ENCODE peak calls at places on chromosomes 7 and 10, in six cellular contexts. E is fibroblast of pulmonary artery; P is stimulated activated CD4-positive, alpha-beta T cell treated with anti-CD3 and anti-CD28 coated beads, Interleukin-2, amount 100 ng/mL, for 48 hours; O is mesothelial cell of epicardium; B is hepatocyte; F is CD4-positive, alpha-beta T cell. X is an unnamed sample.

GRCh38 chr7:131627589-131628212 is 71.3 kb upstream of the PODXL start:
- DNase-seq in E (no peak), P (no peak), O (no peak), B (no peak), F (no peak), X (no peak)

GRCh38 chr7:90621892-90622182 is 25.7 kb downstream of the CDK14 start:
- DNase-seq in E (no peak), P (no peak), O (no peak), B (no peak), F (no peak), X (no peak)

GRCh38 chr10:43622022-43622421 is 15.8 kb downstream of the ZNF485 start:
- DNase-seq in E (no peak), P (no peak), O (no peak), B (no peak), F (no peak), X (no peak)

GRCh38 chr7:28516390-28517145 is 104.2 kb downstream of the CREB5 start:
- DNase-seq in E (no peak), P (no peak), O (no peak), B (no peak), F (no peak), X (no peak)

GRCh38 chr10:103661198-103661950 is 167.9 kb downstream of the NEURL1 start:
- DNase-seq in E (peak), P (peak), O (no peak), B (peak), F (peak), X (peak)

GRCh38 chr7:157021893-157022680 is 11.6 kb upstream of the MNX1 start:
- DNase-seq in E (no peak), P (no peak), O (no peak), B (no peak), F (no peak), X (no peak)

GRCh38 chr7:77529279-77529678 is 7.8 kb upstream of the PTPN12 start:
- DNase-seq in E (no peak), P (no peak), O (no peak), B (no peak), F (no peak), X (no peak)

GRCh38 chr7:66735850-66736249 is 4.7 kb upstream of the RABGEF1 start:
- DNase-seq in E (no peak), P (no peak), O (no peak), B (no peak), F (no peak), X (no peak)

GRCh38 chr10:101919026-101919784 is 75.6 kb upstream of the KCNIP2 start:
- DNase-seq in E (no peak), P (no peak), O (no peak), B (no peak), F (no peak), X (no peak)

GRCh38 chr7:151705744-151706567 is 171.0 kb downstream of the PRKAG2 start:
- DNase-seq in E (peak), P (no peak), O (no peak), B (peak), F (peak), X (no peak)

GRCh38 chr7:30705008-30705407 is 22.8 kb upstream of the CRHR2 start:
- DNase-seq in E (no peak), P (no peak), O (no peak), B (no peak), F (no peak), X (no peak)

GRCh38 chr7:147524726-147525245 is 1065.8 kb upstream of the C7orf33 start:
- DNase-seq in E (no peak), P (no peak), O (no peak), B (no peak), F (no peak), X (no peak)

GRCh38 chr10:43264324-43264986 is 2.4 kb downstream of the RASGEF1A start:
- DNase-seq in E (no peak), P (no peak), O (no peak), B (no peak), F (no peak), X (no peak)

GRCh38 chr7:23357190-23358093 is 58.3 kb downstream of the MALSU1 start:
- DNase-seq in E (peak), P (no peak), O (no peak), B (peak), F (no peak), X (no peak)

GRCh38 chr7:44144968-44145418 is 3.9 kb upstream of the MYL7 start:
- DNase-seq in E (no peak), P (no peak), O (no peak), B (no peak), F (no peak), X (no peak)

GRCh38 chr7:16916111-16916639 is 34.4 kb upstream of the AGR3 start:
- DNase-seq in E (peak), P (no peak), O (no peak), B (peak), F (no peak), X (no peak)

GRCh38 chr10:78362406-78363022 is 328.9 kb downstream of the RPS24 start:
- DNase-seq in E (no peak), P (no peak), O (no peak), B (no peak), F (no peak), X (no peak)

GRCh38 chr7:151485006-151485732 is 34.5 kb downstream of the RHEB start:
- DNase-seq in E (peak), P (peak), O (no peak), B (no peak), F (no peak), X (no peak)

GRCh38 chr10:34862892-34863291 is 47.8 kb upstream of the PARD3 start:
- DNase-seq in E (no peak), P (no peak), O (no peak), B (no peak), F (no peak), X (no peak)

GRCh38 chr7:836429-836828 is 4.2 kb downstream of the SUN1 start:
- DNase-seq in E (peak), P (no peak), O (no peak), B (peak), F (no peak), X (no peak)

GRCh38 chr10:119543814-119544642 is 1.5 kb upstream of the RGS10 start:
- DNase-seq in E (no peak), P (no peak), O (no peak), B (no peak), F (no peak), X (no peak)

GRCh38 chr7:116497708-116498107 is 1.8 kb upstream of the CAV2 start:
- DNase-seq in E (no peak), P (no peak), O (no peak), B (no peak), F (no peak), X (no peak)

GRCh38 chr10:47438857-47439474 is 44.9 kb downstream of the ANXA8 start:
- DNase-seq in E (peak), P (no peak), O (no peak), B (peak), F (no peak), X (no peak)

GRCh38 chr10:91220954-91221696 is 662 bp downstream of the PCGF5 start:
- DNase-seq in E (no peak), P (peak), O (peak), B (no peak), F (no peak), X (peak)

GRCh38 chr10:28130267-28130666 is 131.4 kb upstream of the ODAD2 start:
- DNase-seq in E (peak), P (no peak), O (no peak), B (no peak), F (no peak), X (no peak)

GRCh38 chr7:156558198-156558597 is 82.4 kb upstream of the RNF32 start:
- DNase-seq in E (no peak), P (no peak), O (no peak), B (no peak), F (no peak), X (no peak)

GRCh38 chr7:73905360-73905759 is 44.4 kb downstream of the TMEM270 start:
- DNase-seq in E (no peak), P (no peak), O (no peak), B (no peak), F (no peak), X (no peak)

GRCh38 chr7:6637544-6638229 is 569 bp downstream of the ZNF316 start:
- DNase-seq in E (peak), P (peak), O (no peak), B (peak), F (peak), X (peak)

GRCh38 chr7:26112341-26112740 is 39.7 kb upstream of the NFE2L3 start:
- DNase-seq in E (no peak), P (no peak), O (no peak), B (no peak), F (no peak), X (no peak)

X was measured in T-helper 22 cell.